ENCODE peak calls at places on chromosomes 16 and 17, in five cellular contexts. N is CD8-positive, alpha-beta memory T cell; H is HT1080; T is activated naive CD4-positive, alpha-beta T cell; X is EL. I is an unnamed sample.

GRCh38 chr17:41687828-41688640 is 651 bp upstream of the EIF1 start:
- DNase-seq in X (peak), N (peak), H (peak), T (peak), I (no peak)

GRCh38 chr17:82201498-82201910 is 11.1 kb downstream of the CCDC57 start:
- DNase-seq in X (no peak), H (no peak), T (no peak), N (no peak), I (no peak)

GRCh38 chr16:66476328-66477027 is 49.4 kb downstream of the BEAN1 start:
- DNase-seq in H (no peak), X (no peak), T (no peak), N (peak), I (no peak)

GRCh38 chr16:84225571-84225970 is 14.2 kb downstream of the KCNG4 start:
- DNase-seq in N (no peak), X (no peak), T (no peak), H (no peak), I (no peak)

GRCh38 chr16:53968454-53968853 is 264.5 kb downstream of the FTO start:
- DNase-seq in N (no peak), X (peak), T (no peak), H (no peak), I (no peak)

GRCh38 chr16:85752511-85753420 is 1.9 kb upstream of the C16orf74 start:
- DNase-seq in N (no peak), X (peak), H (peak), T (no peak), I (no peak)

GRCh38 chr17:68319420-68320162 is 28.3 kb downstream of the ARSG start:
- DNase-seq in X (no peak), N (no peak), H (no peak), T (no peak), I (no peak)

GRCh38 chr16:53817117-53817516 is 113.2 kb downstream of the FTO start:
- DNase-seq in T (no peak), H (peak), X (peak), N (no peak), I (no peak)

GRCh38 chr16:27774779-27775178 is 224.8 kb downstream of the KATNIP start:
- DNase-seq in H (no peak), X (no peak), T (no peak), N (no peak), I (no peak)

GRCh38 chr16:85564277-85565051 is 48.7 kb upstream of the GSE1 start:
- DNase-seq in T (no peak), N (no peak), X (no peak), H (no peak), I (no peak)

GRCh38 chr17:29622337-29623282 is at the start of gene CORO6:
- DNase-seq in T (peak), N (peak), X (peak), H (no peak), I (peak)

GRCh38 chr16:66717112-66717675 is 20.7 kb upstream of the CMTM4 start:
- DNase-seq in T (no peak), H (no peak), N (no peak), X (peak), I (no peak)

GRCh38 chr16:87317766-87318121 is 552 bp upstream of the C16orf95 start:
- DNase-seq in N (peak), X (peak), T (no peak), H (peak), I (no peak)

GRCh38 chr17:42577140-42577531 is 393 bp downstream of the PSMC3IP start:
- DNase-seq in N (no peak), H (no peak), X (no peak), T (no peak), I (no peak)

GRCh38 chr17:2700031-2700490 is 11.5 kb downstream of the CLUH start:
- DNase-seq in H (no peak), N (no peak), T (no peak), X (no peak), I (no peak)

GRCh38 chr16:28873543-28874201 is 4.6 kb upstream of the ATP2A1 start:
- DNase-seq in N (peak), T (peak), X (no peak), H (no peak), I (peak)

GRCh38 chr17:79752175-79752574 is 21.4 kb downstream of the ENPP7 start:
- DNase-seq in N (no peak), X (no peak), T (no peak), H (no peak), I (no peak)

GRCh38 chr16:68400083-68400923 is 48.0 kb downstream of the SMPD3 start:
- DNase-seq in T (no peak), N (no peak), X (no peak), H (no peak), I (no peak)

GRCh38 chr16:64717871-64718270 is 404.0 kb downstream of the CDH11 start:
- DNase-seq in X (no peak), N (no peak), T (no peak), H (no peak), I (no peak)

GRCh38 chr16:89410794-89411309 is 79.5 kb downstream of the ANKRD11 start:
- DNase-seq in X (peak), H (peak), T (no peak), N (no peak), I (no peak)

GRCh38 chr17:46152423-46152822 is 40.8 kb downstream of the KANSL1 start:
- DNase-seq in T (no peak), H (no peak), X (no peak), N (no peak), I (no peak)

GRCh38 chr17:1259910-1260389 is 10.3 kb upstream of the BHLHA9 start:
- DNase-seq in N (no peak), X (no peak), H (no peak), T (no peak), I (no peak)

GRCh38 chr17:67260051-67260987 is 15.3 kb upstream of the HELZ start:
- DNase-seq in X (peak), T (no peak), H (no peak), N (no peak), I (no peak)

GRCh38 chr17:4972752-4973151 is 5.1 kb upstream of the SPAG7 start:
- DNase-seq in H (no peak), N (no peak), T (no peak), X (no peak), I (no peak)

GRCh38 chr17:77535435-77535834 is 394.7 kb downstream of the SEC14L1 start:
- DNase-seq in X (no peak), T (no peak), N (no peak), H (peak), I (no peak)

GRCh38 chr17:19911033-19911432 is 43.3 kb upstream of the ULK2 start:
- DNase-seq in X (no peak), T (no peak), H (no peak), N (no peak), I (no peak)

GRCh38 chr17:77435272-77436057 is 294.7 kb downstream of the SEC14L1 start:
- DNase-seq in T (peak), N (peak), H (no peak), X (no peak), I (no peak)

GRCh38 chr16:89318871-89319627 is 101.5 kb downstream of the ZNF778 start:
- DNase-seq in N (no peak), X (no peak), H (no peak), T (no peak), I (no peak)

GRCh38 chr17:65055708-65056638 is 567 bp downstream of the GNA13 start:
- DNase-seq in H (peak), N (peak), T (peak), X (peak), I (no peak)

GRCh38 chr17:74957935-74958549 is 14.5 kb downstream of the HID1 start:
- DNase-seq in T (peak), H (peak), X (peak), N (peak), I (peak)

GRCh38 chr17:49358638-49359247 is 3.3 kb downstream of the ZNF652 start:
- DNase-seq in N (no peak), X (no peak), H (no peak), T (no peak), I (no peak)

GRCh38 chr16:46961373-46962353 is 11.8 kb downstream of the DNAJA2 start:
- DNase-seq in T (no peak), H (peak), X (no peak), N (peak), I (no peak)

GRCh38 chr16:50977064-50977621 is 173.9 kb downstream of the SALL1 start:
- DNase-seq in N (no peak), X (no peak), H (no peak), T (no peak), I (no peak)